ENCODE peak calls at places on chromosomes 5 and 9, in four cellular contexts. M is NCI-H187 treated with DMSO at 0.1 percent for 48 hours, P is OCI-LY7, S is SK-N-DZ. R is an unnamed sample.

GRCh38 chr9:91758491-91758981 is 191.5 kb downstream of the ROR2 start:
- DNase-seq in M (no peak), P (peak; percentile 40), S (peak; percentile 11), R (peak; percentile 76)

GRCh38 chr5:91266184-91266705 is 116.9 kb downstream of the ARRDC3 start:
- DNase-seq in M (no peak), P (no peak), S (no peak), R (no peak)

GRCh38 chr5:132102101-132102701 is 28.6 kb downstream of the CSF2 start:
- DNase-seq in M (no peak), P (no peak), S (no peak), R (no peak)

GRCh38 chr5:80963966-80964481 is 3.9 kb downstream of the RASGRF2 start:
- DNase-seq in M (no peak), P (no peak), S (no peak), R (no peak)

GRCh38 chr9:13805566-13805965 is 508.4 kb downstream of the NFIB start:
- DNase-seq in M (no peak), P (no peak), S (no peak), R (no peak)

GRCh38 chr5:142356318-142356715 is 31.5 kb upstream of the SPRY4 start:
- DNase-seq in M (no peak), P (no peak), S (no peak), R (no peak)

GRCh38 chr5:137582218-137582617 is 83.1 kb upstream of the SPOCK1 start:
- DNase-seq in M (no peak), P (no peak), S (no peak), R (no peak)

GRCh38 chr9:21974230-21974541 is 20.0 kb downstream of the CDKN2A start:
- DNase-seq in M (no peak), P (no peak), S (no peak), R (no peak)

GRCh38 chr9:20563917-20564316 is 58.4 kb downstream of the MLLT3 start:
- DNase-seq in M (no peak), P (no peak), S (no peak), R (no peak)

GRCh38 chr5:35608881-35609779 is 8.5 kb upstream of the SPEF2 start:
- DNase-seq in M (no peak), P (no peak), S (no peak), R (no peak)

GRCh38 chr9:4375424-4376195 is 75.7 kb upstream of the GLIS3 start:
- DNase-seq in M (no peak), P (no peak), S (no peak), R (no peak)

GRCh38 chr5:74334434-74335364 is 305.8 kb downstream of the ENC1 start:
- DNase-seq in M (no peak), P (no peak), S (no peak), R (no peak)

GRCh38 chr5:172743112-172743959 is 27.7 kb downstream of the DUSP1 start:
- DNase-seq in M (no peak), P (no peak), S (no peak), R (no peak)

GRCh38 chr5:118479285-118479684 is 509.1 kb downstream of the DTWD2 start:
- DNase-seq in M (no peak), P (no peak), S (no peak), R (no peak)

GRCh38 chr9:131817627-131818026 is 77.8 kb upstream of the RAPGEF1 start:
- DNase-seq in M (no peak), P (no peak), S (peak; percentile 52), R (peak; percentile 76)

GRCh38 chr9:70285246-70285645 is 26.5 kb downstream of the SMC5 start:
- DNase-seq in M (no peak), P (no peak), S (no peak), R (peak; percentile 9)

GRCh38 chr9:22044583-22044982 is 35.5 kb upstream of the CDKN2B start:
- DNase-seq in M (no peak), P (no peak), S (no peak), R (no peak)

GRCh38 chr5:132289097-132289496 is 5.1 kb upstream of the SLC22A4 start:
- DNase-seq in M (no peak), P (no peak), S (no peak), R (no peak)